ENCODE peak calls at places on chromosomes 13 and 19, in ten cellular contexts. One of them, this sample, is unnamed.

GRCh38 chr13:111210945-111211469 is 95.9 kb downstream of the ARHGEF7 start:
- DNase-seq in colonic mucosa: no peak
- DNase-seq in ascending aorta: no peak
- DNase-seq in PC-3: no peak
- DNase-seq in brain microvascular endothelial cell: no peak
- DNase-seq in heart left ventricle: no peak
- DNase-seq in fibroblast of lung: no peak
- DNase-seq in mucosa of descending colon: no peak
- DNase-seq in transverse colon: no peak
- DNase-seq in suprapubic skin: no peak
- DNase-seq in this sample: no peak

GRCh38 chr13:40943073-40943472 is 76.0 kb downstream of the ELF1 start:
- DNase-seq in fibroblast of lung: no peak
- DNase-seq in brain microvascular endothelial cell: no peak
- DNase-seq in transverse colon: no peak
- DNase-seq in PC-3: no peak
- DNase-seq in suprapubic skin: no peak
- DNase-seq in heart left ventricle: peak; percentile 12
- DNase-seq in ascending aorta: no peak
- DNase-seq in colonic mucosa: no peak
- DNase-seq in mucosa of descending colon: no peak
- DNase-seq in this sample: no peak

GRCh38 chr19:8180018-8180417 is 29.2 kb upstream of the CERS4 start:
- DNase-seq in suprapubic skin: no peak
- DNase-seq in heart left ventricle: no peak
- DNase-seq in colonic mucosa: no peak
- DNase-seq in brain microvascular endothelial cell: no peak
- DNase-seq in PC-3: peak; percentile 50
- DNase-seq in mucosa of descending colon: no peak
- DNase-seq in transverse colon: no peak
- DNase-seq in fibroblast of lung: no peak
- DNase-seq in ascending aorta: no peak
- DNase-seq in this sample: no peak

GRCh38 chr13:36173923-36174322 is 40.4 kb downstream of the SOHLH2 start:
- DNase-seq in fibroblast of lung: no peak
- DNase-seq in heart left ventricle: no peak
- DNase-seq in mucosa of descending colon: no peak
- DNase-seq in brain microvascular endothelial cell: no peak
- DNase-seq in suprapubic skin: no peak
- DNase-seq in PC-3: no peak
- DNase-seq in transverse colon: no peak
- DNase-seq in ascending aorta: no peak
- DNase-seq in colonic mucosa: no peak
- DNase-seq in this sample: no peak

GRCh38 chr19:54201980-54202379 is 1.3 kb downstream of the RPS9 start:
- DNase-seq in PC-3: no peak
- DNase-seq in ascending aorta: no peak
- DNase-seq in fibroblast of lung: no peak
- DNase-seq in colonic mucosa: no peak
- DNase-seq in brain microvascular endothelial cell: no peak
- DNase-seq in mucosa of descending colon: no peak
- DNase-seq in transverse colon: no peak
- DNase-seq in suprapubic skin: no peak
- DNase-seq in heart left ventricle: no peak
- DNase-seq in this sample: no peak

GRCh38 chr13:51192348-51192747 is 29.9 kb upstream of the FAM124A start:
- DNase-seq in transverse colon: no peak
- DNase-seq in suprapubic skin: no peak
- DNase-seq in heart left ventricle: no peak
- DNase-seq in PC-3: no peak
- DNase-seq in brain microvascular endothelial cell: peak; percentile 6
- DNase-seq in mucosa of descending colon: no peak
- DNase-seq in fibroblast of lung: no peak
- DNase-seq in ascending aorta: no peak
- DNase-seq in colonic mucosa: no peak
- DNase-seq in this sample: no peak

GRCh38 chr13:30341815-30342570 is 34.6 kb upstream of the KATNAL1 start:
- DNase-seq in brain microvascular endothelial cell: peak; percentile 90
- DNase-seq in suprapubic skin: peak; percentile 92
- DNase-seq in fibroblast of lung: peak; percentile 96
- DNase-seq in colonic mucosa: peak; percentile 62
- DNase-seq in mucosa of descending colon: peak; percentile 70
- DNase-seq in transverse colon: peak; percentile 76
- DNase-seq in heart left ventricle: peak; percentile 82
- DNase-seq in PC-3: peak; percentile 90
- DNase-seq in ascending aorta: peak; percentile 45
- DNase-seq in this sample: peak; percentile 62

GRCh38 chr13:100957741-100958140 is 283.1 kb upstream of the TMTC4 start:
- DNase-seq in fibroblast of lung: no peak
- DNase-seq in PC-3: no peak
- DNase-seq in mucosa of descending colon: no peak
- DNase-seq in heart left ventricle: no peak
- DNase-seq in suprapubic skin: no peak
- DNase-seq in colonic mucosa: no peak
- DNase-seq in transverse colon: no peak
- DNase-seq in brain microvascular endothelial cell: no peak
- DNase-seq in ascending aorta: no peak
- DNase-seq in this sample: no peak

GRCh38 chr19:10979950-10980349 is 19.1 kb downstream of the SMARCA4 start:
- DNase-seq in PC-3: no peak
- DNase-seq in brain microvascular endothelial cell: no peak
- DNase-seq in suprapubic skin: no peak
- DNase-seq in ascending aorta: no peak
- DNase-seq in heart left ventricle: no peak
- DNase-seq in transverse colon: peak; percentile 24
- DNase-seq in mucosa of descending colon: no peak
- DNase-seq in colonic mucosa: no peak
- DNase-seq in fibroblast of lung: no peak
- DNase-seq in this sample: peak; percentile 58
- TF ChIP-seq CTCF in PC-3: no peak
- TF ChIP-seq CTCF in brain microvascular endothelial cell: no peak
- TF ChIP-seq CTCF in suprapubic skin: no peak
- TF ChIP-seq CTCF in ascending aorta: peak; percentile 29
- TF ChIP-seq CTCF in heart left ventricle: no peak
- TF ChIP-seq CTCF in transverse colon: no peak
- TF ChIP-seq CTCF in mucosa of descending colon: no peak
- TF ChIP-seq CTCF in colonic mucosa: no peak
- TF ChIP-seq CTCF in fibroblast of lung: no peak
- TF ChIP-seq CTCF in this sample: no peak

DNA sequence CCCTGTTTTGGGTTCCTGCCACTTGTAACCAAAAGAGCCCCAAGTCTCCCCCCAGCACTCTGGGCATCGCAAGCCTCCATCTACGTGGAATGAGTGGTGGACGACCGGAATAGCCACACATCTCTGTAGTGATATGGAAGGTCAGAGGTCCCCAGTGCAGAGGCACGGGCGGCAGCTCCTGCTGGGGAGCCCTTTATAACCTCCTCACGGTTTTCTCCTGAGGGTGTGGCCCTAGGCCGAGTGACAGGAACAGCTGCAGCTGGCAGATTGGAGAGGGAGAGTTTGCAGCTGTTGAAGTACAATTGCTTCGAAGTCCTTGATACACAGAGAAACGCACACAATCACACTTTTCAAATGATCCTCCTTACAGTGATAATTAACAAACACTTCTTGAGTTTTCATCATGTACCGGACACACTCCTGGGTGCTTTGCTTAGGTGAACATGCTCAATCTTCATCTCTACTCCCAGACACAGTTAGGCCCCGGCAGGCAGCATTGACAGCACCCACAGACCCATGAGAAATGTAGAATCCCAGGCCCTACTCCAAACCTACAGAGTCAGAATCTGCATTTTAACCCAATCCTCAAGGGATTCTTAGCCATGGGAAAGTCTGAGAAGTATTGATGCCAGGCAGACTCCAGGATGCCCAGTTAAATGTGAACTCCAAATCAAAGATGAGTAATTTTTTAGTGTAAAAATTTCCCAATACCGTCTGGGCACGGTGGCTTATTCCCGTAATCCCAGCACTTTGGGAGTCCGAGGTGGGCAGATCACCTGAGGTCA is 4.9 kb upstream of the ZNF787 start:
- DNase-seq in PC-3: no peak
- DNase-seq in fibroblast of lung: no peak
- DNase-seq in suprapubic skin: no peak
- DNase-seq in heart left ventricle: no peak
- DNase-seq in colonic mucosa: peak; percentile 70
- DNase-seq in brain microvascular endothelial cell: no peak
- DNase-seq in transverse colon: peak; percentile 56
- DNase-seq in mucosa of descending colon: peak; percentile 64
- DNase-seq in ascending aorta: no peak
- DNase-seq in this sample: no peak
- H3K4me3 ChIP-seq in PC-3: no peak overlapping the region
- H3K4me3 ChIP-seq in fibroblast of lung: no peak overlapping the region
- H3K4me3 ChIP-seq in suprapubic skin: no peak overlapping the region
- H3K4me3 ChIP-seq in heart left ventricle: no peak overlapping the region
- H3K4me3 ChIP-seq in colonic mucosa: no peak overlapping the region
- H3K4me3 ChIP-seq in brain microvascular endothelial cell: no peak overlapping the region
- H3K4me3 ChIP-seq in transverse colon: no peak overlapping the region
- H3K4me3 ChIP-seq in mucosa of descending colon: no peak overlapping the region
- H3K4me3 ChIP-seq in ascending aorta: no peak overlapping the region
- H3K4me3 ChIP-seq in this sample: no peak overlapping the region

DNA sequence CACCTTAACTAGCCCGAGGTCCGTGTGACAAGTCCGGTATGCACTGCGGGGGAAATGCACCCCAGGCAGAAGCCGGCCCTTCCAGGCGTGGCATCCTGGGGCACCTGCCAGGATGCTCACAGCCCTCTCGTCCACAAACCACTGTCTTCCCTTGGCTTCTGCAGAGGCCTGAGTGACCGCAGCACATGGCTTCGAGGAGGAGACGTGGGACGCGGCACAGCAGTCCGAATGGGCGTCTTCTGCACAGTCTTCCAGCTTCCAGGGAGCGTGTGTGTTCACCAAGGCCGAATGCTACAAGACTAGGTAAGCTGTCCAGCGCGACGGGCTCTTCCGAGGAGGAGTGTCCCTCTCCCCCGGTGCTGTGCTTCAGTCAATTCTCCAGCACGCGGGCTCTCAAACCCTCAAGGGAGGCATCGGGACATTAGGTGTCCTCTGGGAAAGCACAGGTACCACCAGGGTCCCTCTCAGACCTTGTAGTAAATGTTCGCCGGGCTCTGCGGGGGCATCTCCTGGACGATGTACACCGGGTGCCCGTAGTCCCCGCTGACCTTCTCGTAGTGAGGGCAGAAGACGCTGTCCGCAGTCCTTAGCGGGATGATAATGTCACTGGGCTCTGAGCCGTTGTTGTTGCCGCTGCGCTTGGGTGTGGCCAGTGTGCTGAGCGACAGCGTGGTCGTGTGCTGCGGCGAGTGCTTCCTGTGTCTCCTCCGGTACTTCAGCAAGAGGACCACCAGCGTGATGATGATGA is 42.7 kb downstream of the EFNB2 start:
- DNase-seq in transverse colon: no peak
- DNase-seq in suprapubic skin: no peak
- DNase-seq in PC-3: no peak
- DNase-seq in heart left ventricle: no peak
- DNase-seq in ascending aorta: no peak
- DNase-seq in mucosa of descending colon: no peak
- DNase-seq in brain microvascular endothelial cell: no peak
- DNase-seq in colonic mucosa: no peak
- DNase-seq in fibroblast of lung: no peak
- DNase-seq in this sample: no peak
- H3K36me3 ChIP-seq in transverse colon: peaks cover 13% of the 10 kb centered on the region
- H3K36me3 ChIP-seq in suprapubic skin: peaks cover 38% of the 10 kb centered on the region
- H3K36me3 ChIP-seq in PC-3: peaks cover 12% of the 10 kb centered on the region
- H3K36me3 ChIP-seq in heart left ventricle: peaks cover 2% of the 10 kb centered on the region
- H3K36me3 ChIP-seq in ascending aorta: no peaks in the 10 kb centered on the region
- H3K36me3 ChIP-seq in mucosa of descending colon: no peaks in the 10 kb centered on the region
- H3K36me3 ChIP-seq in brain microvascular endothelial cell: peaks cover 46% of the 10 kb centered on the region
- H3K36me3 ChIP-seq in colonic mucosa: peaks cover 12% of the 10 kb centered on the region
- H3K36me3 ChIP-seq in fibroblast of lung: peaks cover 4% of the 10 kb centered on the region
- H3K36me3 ChIP-seq in this sample: peaks cover 39% of the 10 kb centered on the region

GRCh38 chr19:15296353-15296752 is 36.0 kb downstream of the BRD4 start:
- DNase-seq in heart left ventricle: peak; percentile 54
- DNase-seq in suprapubic skin: no peak
- DNase-seq in PC-3: no peak
- DNase-seq in mucosa of descending colon: no peak
- DNase-seq in brain microvascular endothelial cell: no peak
- DNase-seq in colonic mucosa: no peak
- DNase-seq in transverse colon: no peak
- DNase-seq in fibroblast of lung: no peak
- DNase-seq in ascending aorta: no peak
- DNase-seq in this sample: no peak

GRCh38 chr19:15298847-15299567 is 33.3 kb downstream of the BRD4 start:
- DNase-seq in heart left ventricle: no peak
- DNase-seq in fibroblast of lung: no peak
- DNase-seq in PC-3: no peak
- DNase-seq in ascending aorta: no peak
- DNase-seq in brain microvascular endothelial cell: no peak
- DNase-seq in suprapubic skin: no peak
- DNase-seq in mucosa of descending colon: no peak
- DNase-seq in transverse colon: no peak
- DNase-seq in colonic mucosa: no peak
- DNase-seq in this sample: no peak

GRCh38 chr19:15299568-15300409 is 32.5 kb downstream of the BRD4 start:
- DNase-seq in suprapubic skin: no peak
- DNase-seq in fibroblast of lung: peak; percentile 83
- DNase-seq in transverse colon: no peak
- DNase-seq in colonic mucosa: no peak
- DNase-seq in mucosa of descending colon: no peak
- DNase-seq in heart left ventricle: no peak
- DNase-seq in ascending aorta: no peak
- DNase-seq in PC-3: no peak
- DNase-seq in brain microvascular endothelial cell: peak; percentile 46
- DNase-seq in this sample: no peak

GRCh38 chr19:15296841-15297415 is 35.4 kb downstream of the BRD4 start:
- DNase-seq in brain microvascular endothelial cell: no peak
- DNase-seq in fibroblast of lung: no peak
- DNase-seq in mucosa of descending colon: no peak
- DNase-seq in transverse colon: no peak
- DNase-seq in heart left ventricle: no peak
- DNase-seq in colonic mucosa: no peak
- DNase-seq in ascending aorta: no peak
- DNase-seq in PC-3: peak; percentile 63
- DNase-seq in suprapubic skin: no peak
- DNase-seq in this sample: no peak

DNA sequence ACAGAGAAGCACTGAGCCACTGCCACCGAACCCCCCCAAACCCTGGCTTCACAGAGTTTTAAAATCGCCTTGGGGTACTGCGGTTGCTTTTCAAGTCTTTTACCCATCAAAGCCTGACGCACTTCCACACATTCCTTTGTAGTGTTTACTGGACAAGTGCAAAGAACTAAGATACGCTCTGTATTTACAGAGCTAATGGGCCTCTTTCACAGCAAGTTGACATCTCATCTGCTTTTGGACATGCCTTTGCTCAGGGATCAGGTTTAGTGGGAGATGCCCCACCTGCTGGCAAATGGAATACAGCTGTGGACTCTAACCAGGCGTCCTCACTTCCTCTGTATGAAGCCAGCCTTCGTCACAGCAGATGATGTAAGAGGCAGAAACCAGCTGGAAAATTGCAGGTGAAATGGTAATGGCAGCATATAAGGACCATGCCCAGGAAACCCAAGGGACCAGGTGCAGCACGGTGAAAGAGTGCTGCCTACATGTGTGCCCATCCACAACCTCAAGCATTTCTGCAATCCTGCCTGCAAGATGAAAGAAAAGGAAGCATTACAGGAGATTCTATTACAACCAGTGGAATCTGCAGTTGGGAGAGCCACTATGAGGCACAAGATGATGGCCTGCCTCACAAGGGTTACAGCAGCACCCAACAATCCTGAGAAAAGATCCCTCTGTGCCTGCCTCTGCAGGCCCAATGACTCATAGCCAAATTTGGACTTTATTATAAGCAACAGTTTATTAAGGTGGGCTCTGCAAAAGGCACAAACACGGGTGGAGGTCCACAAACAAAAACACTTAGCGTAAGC is 34.7 kb downstream of the BRD4 start:
- DNase-seq in mucosa of descending colon: no peak
- DNase-seq in suprapubic skin: no peak
- DNase-seq in transverse colon: peak; percentile 43
- DNase-seq in PC-3: peak; percentile 47
- DNase-seq in brain microvascular endothelial cell: peak; percentile 36
- DNase-seq in fibroblast of lung: peak; percentile 71
- DNase-seq in colonic mucosa: peak; percentile 39
- DNase-seq in ascending aorta: no peak
- DNase-seq in heart left ventricle: no peak
- DNase-seq in this sample: no peak
- TF ChIP-seq CTCF in mucosa of descending colon: no peak
- TF ChIP-seq CTCF in suprapubic skin: no peak
- TF ChIP-seq CTCF in transverse colon: no peak
- TF ChIP-seq CTCF in PC-3: peak; percentile 50
- TF ChIP-seq CTCF in brain microvascular endothelial cell: peak; percentile 57
- TF ChIP-seq CTCF in fibroblast of lung: no peak
- TF ChIP-seq CTCF in colonic mucosa: no peak
- TF ChIP-seq CTCF in ascending aorta: no peak
- TF ChIP-seq CTCF in heart left ventricle: no peak
- TF ChIP-seq CTCF in this sample: peak; percentile 30

This sample was measured in Peyer's patch.